ENCODE peak calls at places on chromosomes 16 and 17, in nine cellular contexts. S is T-helper 1 cell; U is activated naive CD8-positive, alpha-beta T cell treated with anti-CD3 and anti-CD28 coated beads for 36 hours; X is CD8-positive, alpha-beta memory T cell; Y is HCT116; K is adrenal gland; T is stimulated activated CD8-positive, alpha-beta memory T cell treated with anti-CD3 and anti-CD28 coated beads, Interleukin-15, amount 100 ng/mL, for 24 hours; H is NCI-H1048; N is upper lobe of right lung. D is an unnamed sample.
A peak's percentile ranks its signal among the peaks of the same experiment; 100 is the strongest.

GRCh38 chr17:55273579-55274370 is 9.0 kb downstream of the HLF start:
- DNase-seq in S (no peak), X (no peak), Y (no peak), K (peak; percentile 95), H (no peak), N (peak; percentile 91), U (no peak), T (no peak), D (no peak)

GRCh38 chr16:3681206-3681605 is 26.7 kb downstream of the DNASE1 start:
- DNase-seq in T (no peak), S (no peak), Y (no peak), U (no peak), N (no peak), K (no peak), H (no peak), X (no peak), D (no peak)

GRCh38 chr17:17456251-17456650 is 20.5 kb upstream of the MED9 start:
- DNase-seq in K (no peak), Y (no peak), X (no peak), U (no peak), N (no peak), S (no peak), H (no peak), T (no peak), D (no peak)

GRCh38 chr17:66540131-66540781 is 237.8 kb downstream of the PRKCA start:
- DNase-seq in K (no peak), T (no peak), N (no peak), U (no peak), Y (no peak), H (no peak), S (no peak), X (no peak), D (peak; percentile 64)

GRCh38 chr17:4950757-4951204 is at the start of gene ENO3:
- DNase-seq in Y (no peak), N (no peak), S (no peak), K (no peak), H (no peak), T (no peak), U (no peak), X (no peak), D (no peak)

GRCh38 chr16:1920727-1921155 is 2.5 kb upstream of the HS3ST6 start:
- DNase-seq in Y (no peak), H (no peak), X (no peak), N (peak; percentile 55), K (peak; percentile 41), T (no peak), U (no peak), S (no peak), D (peak; percentile 84)

GRCh38 chr16:8476824-8477223 is 113.5 kb downstream of the TMEM114 start:
- DNase-seq in X (no peak), H (no peak), U (no peak), N (no peak), Y (no peak), T (no peak), K (no peak), S (no peak), D (no peak)

GRCh38 chr17:65163990-65164495 is 26.9 kb downstream of the RGS9 start:
- DNase-seq in K (peak; percentile 33), S (no peak), U (peak; percentile 33), X (no peak), H (no peak), T (no peak), Y (peak; percentile 12), N (no peak), D (no peak)

GRCh38 chr17:53176629-53177028 is 646.1 kb upstream of the KIF2B start:
- DNase-seq in N (no peak), K (no peak), H (no peak), U (no peak), T (no peak), S (no peak), X (no peak), Y (no peak), D (no peak)

GRCh38 chr17:19386276-19386863 is 620 bp downstream of the MFAP4 start:
- DNase-seq in K (peak; percentile 89), S (no peak), U (no peak), T (no peak), H (no peak), N (peak; percentile 83), Y (no peak), X (no peak), D (no peak)

GRCh38 chr17:41710472-41711090 is 1.6 kb upstream of the GAST start:
- DNase-seq in T (no peak), H (no peak), N (no peak), U (peak; percentile 36), X (no peak), K (peak; percentile 52), Y (no peak), S (no peak), D (no peak)

GRCh38 chr16:66507731-66508239 is 42.1 kb downstream of the TK2 start:
- DNase-seq in K (no peak), Y (no peak), U (no peak), S (no peak), X (no peak), H (no peak), T (no peak), N (no peak), D (no peak)

GRCh38 chr16:84893849-84894599 is 74.2 kb downstream of the CRISPLD2 start:
- DNase-seq in H (no peak), U (no peak), X (no peak), Y (no peak), T (no peak), S (no peak), N (no peak), K (no peak), D (no peak)

GRCh38 chr17:42276359-42276608 is at the start of gene STAT5B:
- DNase-seq in U (peak; percentile 81), K (peak; percentile 66), N (peak; percentile 90), X (peak; percentile 73), H (no peak), S (peak; percentile 44), T (peak; percentile 46), Y (no peak), D (peak; percentile 95)

GRCh38 chr16:69865701-69866100 is 85.4 kb upstream of the CLEC18A start:
- DNase-seq in S (no peak), H (no peak), Y (no peak), K (peak; percentile 33), T (no peak), X (no peak), U (no peak), N (no peak), D (no peak)

GRCh38 chr16:81376880-81377279 is 62.1 kb downstream of the GAN start:
- DNase-seq in N (no peak), K (no peak), U (peak; percentile 14), H (no peak), T (no peak), Y (peak; percentile 16), S (no peak), X (no peak), D (no peak)

GRCh38 chr17:41567317-41567716 is 4.5 kb downstream of the KRT9 start:
- DNase-seq in H (no peak), K (no peak), U (no peak), N (no peak), Y (no peak), X (peak; percentile 20), T (no peak), S (no peak), D (no peak)

GRCh38 chr17:20263595-20263994 is 203.7 kb downstream of the LGALS9B start:
- DNase-seq in N (no peak), X (no peak), Y (peak; percentile 1), K (no peak), T (no peak), H (no peak), U (no peak), S (no peak), D (no peak)

GRCh38 chr16:65314246-65315003 is 192.6 kb upstream of the CDH11 start:
- DNase-seq in H (no peak), S (no peak), X (no peak), T (no peak), N (no peak), K (no peak), Y (no peak), U (no peak), D (no peak)

GRCh38 chr17:70288540-70289290 is 119.4 kb downstream of the KCNJ2 start:
- DNase-seq in S (no peak), X (no peak), K (no peak), H (no peak), N (no peak), Y (no peak), U (no peak), T (no peak), D (no peak)

GRCh38 chr16:66176731-66177130 is 189.8 kb upstream of the CDH5 start:
- DNase-seq in K (no peak), T (no peak), N (no peak), H (no peak), Y (no peak), S (no peak), X (no peak), U (no peak), D (no peak)

GRCh38 chr16:85555549-85556455 is 57.3 kb upstream of the GSE1 start:
- DNase-seq in N (peak; percentile 75), T (no peak), X (peak; percentile 33), S (no peak), U (peak; percentile 39), H (no peak), Y (no peak), K (peak; percentile 57), D (peak; percentile 75)

GRCh38 chr17:51461578-51462004 is 201.2 kb downstream of the UTP18 start:
- DNase-seq in S (peak; percentile 32), H (peak; percentile 33), X (peak; percentile 16), T (no peak), N (peak; percentile 75), U (peak; percentile 47), Y (peak; percentile 78), K (peak; percentile 66), D (peak; percentile 82)

GRCh38 chr16:27450836-27451341 is 48.9 kb downstream of the IL21R start:
- DNase-seq in X (no peak), U (peak; percentile 45), H (no peak), K (no peak), S (no peak), Y (no peak), N (no peak), T (no peak), D (no peak)

GRCh38 chr17:11140028-11140427 is 101.0 kb upstream of the SHISA6 start:
- DNase-seq in X (no peak), N (no peak), K (peak; percentile 17), H (no peak), S (no peak), U (no peak), Y (no peak), T (no peak), D (no peak)

GRCh38 chr16:54931041-54931756 is 534 bp downstream of the IRX5 start:
- DNase-seq in X (no peak), K (peak; percentile 40), N (peak; percentile 75), S (no peak), Y (no peak), U (no peak), T (no peak), H (no peak), D (peak; percentile 37)

GRCh38 chr17:77322534-77323412 is 182.0 kb downstream of the SEC14L1 start:
- DNase-seq in H (no peak), N (peak; percentile 82), S (no peak), Y (peak; percentile 92), K (peak; percentile 97), X (no peak), T (no peak), U (no peak), D (peak; percentile 67)

GRCh38 chr16:8644513-8645140 is 23.1 kb downstream of the METTL22 start:
- DNase-seq in K (peak; percentile 27), N (peak; percentile 75), S (no peak), U (peak; percentile 14), X (peak; percentile 13), T (no peak), H (no peak), Y (no peak), D (no peak)